ENCODE peak calls at places on chromosome 11, in seven cellular contexts. W, G, U, X, B, C and R are unnamed samples.

GRCh38 chr11:57499413-57499982 is 16.0 kb downstream of the SLC43A1 start:
- DNase-seq in B (peak; percentile 25), W (peak; percentile 95), U (no peak), G (peak; percentile 100), X (peak; percentile 22), C (peak; percentile 97), R (peak; percentile 100)

GRCh38 chr11:46597609-46598219 is 3.9 kb upstream of the AMBRA1 start:
- DNase-seq in G (peak; percentile 70), C (no peak), U (no peak), X (no peak), B (no peak), W (no peak), R (no peak)

GRCh38 chr11:71488968-71489265 is 35.9 kb downstream of the NADSYN1 start:
- DNase-seq in G (no peak), B (no peak), X (no peak), C (no peak), W (no peak), U (no peak), R (no peak)

GRCh38 chr11:121337078-121337477 is 44.5 kb downstream of the SC5D start:
- DNase-seq in W (no peak), X (no peak), U (no peak), G (no peak), C (no peak), B (no peak), R (no peak)

GRCh38 chr11:57458060-57458409 is 2.3 kb upstream of the RTN4RL2 start:
- DNase-seq in X (no peak), C (no peak), G (no peak), B (peak; percentile 4), U (peak; percentile 19), W (no peak), R (peak; percentile 67)

GRCh38 chr11:62057069-62057468 is 66.7 kb upstream of the INCENP start:
- DNase-seq in G (no peak), W (no peak), B (no peak), X (no peak), C (no peak), U (no peak), R (no peak)

GRCh38 chr11:133339495-133340140 is 192.7 kb downstream of the OPCML start:
- DNase-seq in B (no peak), G (no peak), C (no peak), W (no peak), X (no peak), U (no peak), R (no peak)

GRCh38 chr11:19890308-19890707 is 177.7 kb downstream of the NAV2 start:
- DNase-seq in B (no peak), X (no peak), C (no peak), G (no peak), W (no peak), U (no peak), R (peak; percentile 29)

GRCh38 chr11:12210200-12210599 is 99.8 kb downstream of the MICAL2 start:
- DNase-seq in W (no peak), B (no peak), C (no peak), U (no peak), X (no peak), G (no peak), R (no peak)

GRCh38 chr11:126495806-126496205 is 140.3 kb downstream of the ST3GAL4 start:
- DNase-seq in C (no peak), W (no peak), X (no peak), G (no peak), B (no peak), U (no peak), R (no peak)

GRCh38 chr11:35178862-35179261 is 39.9 kb downstream of the CD44 start:
- DNase-seq in X (peak; percentile 37), B (no peak), C (no peak), G (no peak), W (no peak), U (no peak), R (no peak)

GRCh38 chr11:45921561-45922424 is 663 bp upstream of the LARGE2 start:
- DNase-seq in X (peak; percentile 25), B (no peak), G (no peak), U (no peak), W (no peak), C (no peak), R (peak; percentile 59)

GRCh38 chr11:94557391-94557790 is 9.8 kb upstream of the PIWIL4 start:
- DNase-seq in B (no peak), G (no peak), U (no peak), X (no peak), W (no peak), C (no peak), R (no peak)

GRCh38 chr11:69878927-69879733 is 59.9 kb upstream of the FGF3 start:
- DNase-seq in U (no peak), B (no peak), C (no peak), W (no peak), G (no peak), X (peak; percentile 8), R (no peak)

GRCh38 chr11:68831124-68831523 is 10.6 kb downstream of the CPT1A start:
- DNase-seq in X (no peak), B (no peak), U (no peak), W (no peak), C (no peak), G (no peak), R (no peak)

GRCh38 chr11:64925536-64926449 is 1.3 kb downstream of the PPP2R5B start:
- DNase-seq in B (no peak), C (no peak), U (no peak), W (no peak), X (no peak), G (peak; percentile 18), R (no peak)